ENCODE peak calls at places on chromosomes 13 and 19, in seven cellular contexts. One of them, this sample, is unnamed.

GRCh38 chr19:54551293-54551692 is 22.3 kb upstream of the LILRA2 start:
- DNase-seq in activated CD4-positive, alpha-beta T cell treated with anti-CD3 and anti-CD28 coated beads for 24 hours: no peak
- DNase-seq in activated CD8-positive, alpha-beta T cell treated with anti-CD3 and anti-CD28 coated beads for 36 hours: peak
- DNase-seq in EH: no peak
- DNase-seq in tibial nerve: no peak
- DNase-seq in NCI-H748 treated with DMSO at 0.1 percent for 48 hours: no peak
- DNase-seq in RWPE1: no peak
- DNase-seq in this sample: no peak

GRCh38 chr19:19488875-19489690 is 26.3 kb downstream of the TSSK6 start:
- DNase-seq in tibial nerve: peak
- DNase-seq in EH: peak
- DNase-seq in RWPE1: peak
- DNase-seq in activated CD4-positive, alpha-beta T cell treated with anti-CD3 and anti-CD28 coated beads for 24 hours: peak
- DNase-seq in activated CD8-positive, alpha-beta T cell treated with anti-CD3 and anti-CD28 coated beads for 36 hours: peak
- DNase-seq in NCI-H748 treated with DMSO at 0.1 percent for 48 hours: no peak
- DNase-seq in this sample: peak

GRCh38 chr19:9018163-9018875 is 8.1 kb upstream of the MUC16 start:
- DNase-seq in RWPE1: peak
- DNase-seq in EH: no peak
- DNase-seq in activated CD8-positive, alpha-beta T cell treated with anti-CD3 and anti-CD28 coated beads for 36 hours: no peak
- DNase-seq in activated CD4-positive, alpha-beta T cell treated with anti-CD3 and anti-CD28 coated beads for 24 hours: no peak
- DNase-seq in NCI-H748 treated with DMSO at 0.1 percent for 48 hours: no peak
- DNase-seq in tibial nerve: no peak
- DNase-seq in this sample: no peak

GRCh38 chr19:17026041-17026658 is 460 bp downstream of the CPAMD8 start:
- DNase-seq in RWPE1: no peak
- DNase-seq in tibial nerve: no peak
- DNase-seq in activated CD4-positive, alpha-beta T cell treated with anti-CD3 and anti-CD28 coated beads for 24 hours: no peak
- DNase-seq in NCI-H748 treated with DMSO at 0.1 percent for 48 hours: no peak
- DNase-seq in EH: no peak
- DNase-seq in activated CD8-positive, alpha-beta T cell treated with anti-CD3 and anti-CD28 coated beads for 36 hours: no peak
- DNase-seq in this sample: no peak

GRCh38 chr19:7242601-7243258 is 51.5 kb downstream of the INSR start:
- DNase-seq in NCI-H748 treated with DMSO at 0.1 percent for 48 hours: no peak
- DNase-seq in RWPE1: no peak
- DNase-seq in activated CD4-positive, alpha-beta T cell treated with anti-CD3 and anti-CD28 coated beads for 24 hours: no peak
- DNase-seq in activated CD8-positive, alpha-beta T cell treated with anti-CD3 and anti-CD28 coated beads for 36 hours: no peak
- DNase-seq in tibial nerve: peak
- DNase-seq in EH: peak
- DNase-seq in this sample: peak

GRCh38 chr13:80039000-80039399 is 301.9 kb downstream of the SPRY2 start:
- DNase-seq in activated CD4-positive, alpha-beta T cell treated with anti-CD3 and anti-CD28 coated beads for 24 hours: no peak
- DNase-seq in RWPE1: no peak
- DNase-seq in tibial nerve: no peak
- DNase-seq in activated CD8-positive, alpha-beta T cell treated with anti-CD3 and anti-CD28 coated beads for 36 hours: no peak
- DNase-seq in EH: no peak
- DNase-seq in NCI-H748 treated with DMSO at 0.1 percent for 48 hours: no peak
- DNase-seq in this sample: no peak

GRCh38 chr13:113965968-113966884 is 7.7 kb downstream of the C13orf46 start:
- DNase-seq in NCI-H748 treated with DMSO at 0.1 percent for 48 hours: no peak
- DNase-seq in activated CD4-positive, alpha-beta T cell treated with anti-CD3 and anti-CD28 coated beads for 24 hours: no peak
- DNase-seq in activated CD8-positive, alpha-beta T cell treated with anti-CD3 and anti-CD28 coated beads for 36 hours: no peak
- DNase-seq in EH: no peak
- DNase-seq in RWPE1: no peak
- DNase-seq in tibial nerve: no peak
- DNase-seq in this sample: no peak

GRCh38 chr13:29423050-29423449 is 172.4 kb downstream of the SLC7A1 start:
- DNase-seq in activated CD8-positive, alpha-beta T cell treated with anti-CD3 and anti-CD28 coated beads for 36 hours: no peak
- DNase-seq in activated CD4-positive, alpha-beta T cell treated with anti-CD3 and anti-CD28 coated beads for 24 hours: no peak
- DNase-seq in NCI-H748 treated with DMSO at 0.1 percent for 48 hours: no peak
- DNase-seq in RWPE1: no peak
- DNase-seq in EH: no peak
- DNase-seq in tibial nerve: no peak
- DNase-seq in this sample: no peak

GRCh38 chr19:6092329-6093286 is 17.7 kb downstream of the RFX2 start:
- DNase-seq in tibial nerve: peak
- DNase-seq in EH: peak
- DNase-seq in NCI-H748 treated with DMSO at 0.1 percent for 48 hours: peak
- DNase-seq in RWPE1: peak
- DNase-seq in activated CD4-positive, alpha-beta T cell treated with anti-CD3 and anti-CD28 coated beads for 24 hours: no peak
- DNase-seq in activated CD8-positive, alpha-beta T cell treated with anti-CD3 and anti-CD28 coated beads for 36 hours: no peak
- DNase-seq in this sample: peak

GRCh38 chr13:27981006-27981708 is 7.3 kb downstream of the URAD start:
- DNase-seq in NCI-H748 treated with DMSO at 0.1 percent for 48 hours: no peak
- DNase-seq in activated CD8-positive, alpha-beta T cell treated with anti-CD3 and anti-CD28 coated beads for 36 hours: no peak
- DNase-seq in RWPE1: no peak
- DNase-seq in EH: no peak
- DNase-seq in tibial nerve: no peak
- DNase-seq in activated CD4-positive, alpha-beta T cell treated with anti-CD3 and anti-CD28 coated beads for 24 hours: no peak
- DNase-seq in this sample: no peak

GRCh38 chr13:100721885-100722512 is 47.4 kb upstream of the TMTC4 start:
- DNase-seq in activated CD4-positive, alpha-beta T cell treated with anti-CD3 and anti-CD28 coated beads for 24 hours: peak
- DNase-seq in EH: peak
- DNase-seq in RWPE1: peak
- DNase-seq in tibial nerve: peak
- DNase-seq in NCI-H748 treated with DMSO at 0.1 percent for 48 hours: peak
- DNase-seq in activated CD8-positive, alpha-beta T cell treated with anti-CD3 and anti-CD28 coated beads for 36 hours: peak
- DNase-seq in this sample: peak

GRCh38 chr19:11321206-11322126 is 18.0 kb downstream of the RAB3D start:
- DNase-seq in RWPE1: no peak
- DNase-seq in tibial nerve: no peak
- DNase-seq in NCI-H748 treated with DMSO at 0.1 percent for 48 hours: no peak
- DNase-seq in activated CD8-positive, alpha-beta T cell treated with anti-CD3 and anti-CD28 coated beads for 36 hours: no peak
- DNase-seq in activated CD4-positive, alpha-beta T cell treated with anti-CD3 and anti-CD28 coated beads for 24 hours: no peak
- DNase-seq in EH: no peak
- DNase-seq in this sample: no peak

GRCh38 chr13:21121616-21122015 is 54.7 kb downstream of the SKA3 start:
- DNase-seq in NCI-H748 treated with DMSO at 0.1 percent for 48 hours: no peak
- DNase-seq in tibial nerve: no peak
- DNase-seq in activated CD8-positive, alpha-beta T cell treated with anti-CD3 and anti-CD28 coated beads for 36 hours: no peak
- DNase-seq in EH: no peak
- DNase-seq in activated CD4-positive, alpha-beta T cell treated with anti-CD3 and anti-CD28 coated beads for 24 hours: no peak
- DNase-seq in RWPE1: no peak
- DNase-seq in this sample: peak

GRCh38 chr13:27168086-27168485 is 3.5 kb downstream of the USP12 start:
- DNase-seq in activated CD8-positive, alpha-beta T cell treated with anti-CD3 and anti-CD28 coated beads for 36 hours: no peak
- DNase-seq in EH: no peak
- DNase-seq in tibial nerve: no peak
- DNase-seq in NCI-H748 treated with DMSO at 0.1 percent for 48 hours: no peak
- DNase-seq in activated CD4-positive, alpha-beta T cell treated with anti-CD3 and anti-CD28 coated beads for 24 hours: no peak
- DNase-seq in RWPE1: no peak
- DNase-seq in this sample: no peak

GRCh38 chr13:32246468-32246867 is 68.7 kb downstream of the ZAR1L start:
- DNase-seq in RWPE1: peak
- DNase-seq in activated CD8-positive, alpha-beta T cell treated with anti-CD3 and anti-CD28 coated beads for 36 hours: peak
- DNase-seq in activated CD4-positive, alpha-beta T cell treated with anti-CD3 and anti-CD28 coated beads for 24 hours: peak
- DNase-seq in tibial nerve: peak
- DNase-seq in EH: peak
- DNase-seq in NCI-H748 treated with DMSO at 0.1 percent for 48 hours: peak
- DNase-seq in this sample: peak

GRCh38 chr19:24159707-24160106 is 72.7 kb downstream of the ZNF254 start:
- DNase-seq in NCI-H748 treated with DMSO at 0.1 percent for 48 hours: peak
- DNase-seq in EH: no peak
- DNase-seq in activated CD8-positive, alpha-beta T cell treated with anti-CD3 and anti-CD28 coated beads for 36 hours: no peak
- DNase-seq in tibial nerve: no peak
- DNase-seq in RWPE1: peak
- DNase-seq in activated CD4-positive, alpha-beta T cell treated with anti-CD3 and anti-CD28 coated beads for 24 hours: no peak
- DNase-seq in this sample: no peak

GRCh38 chr19:48480476-48481190 is 11.5 kb downstream of the CYTH2 start:
- DNase-seq in tibial nerve: peak
- DNase-seq in activated CD8-positive, alpha-beta T cell treated with anti-CD3 and anti-CD28 coated beads for 36 hours: peak
- DNase-seq in RWPE1: no peak
- DNase-seq in NCI-H748 treated with DMSO at 0.1 percent for 48 hours: no peak
- DNase-seq in activated CD4-positive, alpha-beta T cell treated with anti-CD3 and anti-CD28 coated beads for 24 hours: peak
- DNase-seq in EH: peak
- DNase-seq in this sample: no peak

GRCh38 chr19:41987141-41987860 is 6.7 kb downstream of the ATP1A3 start:
- DNase-seq in tibial nerve: no peak
- DNase-seq in NCI-H748 treated with DMSO at 0.1 percent for 48 hours: no peak
- DNase-seq in activated CD8-positive, alpha-beta T cell treated with anti-CD3 and anti-CD28 coated beads for 36 hours: no peak
- DNase-seq in activated CD4-positive, alpha-beta T cell treated with anti-CD3 and anti-CD28 coated beads for 24 hours: no peak
- DNase-seq in RWPE1: no peak
- DNase-seq in EH: no peak
- DNase-seq in this sample: no peak

GRCh38 chr13:71722206-71722605 is 144.8 kb downstream of the DACH1 start:
- DNase-seq in RWPE1: no peak
- DNase-seq in activated CD4-positive, alpha-beta T cell treated with anti-CD3 and anti-CD28 coated beads for 24 hours: no peak
- DNase-seq in tibial nerve: no peak
- DNase-seq in activated CD8-positive, alpha-beta T cell treated with anti-CD3 and anti-CD28 coated beads for 36 hours: no peak
- DNase-seq in NCI-H748 treated with DMSO at 0.1 percent for 48 hours: no peak
- DNase-seq in EH: no peak
- DNase-seq in this sample: peak

GRCh38 chr13:42396501-42396900 is 124.5 kb downstream of the AKAP11 start:
- DNase-seq in RWPE1: no peak
- DNase-seq in EH: no peak
- DNase-seq in tibial nerve: no peak
- DNase-seq in activated CD4-positive, alpha-beta T cell treated with anti-CD3 and anti-CD28 coated beads for 24 hours: no peak
- DNase-seq in NCI-H748 treated with DMSO at 0.1 percent for 48 hours: no peak
- DNase-seq in activated CD8-positive, alpha-beta T cell treated with anti-CD3 and anti-CD28 coated beads for 36 hours: peak
- DNase-seq in this sample: no peak

GRCh38 chr13:26697069-26697955 is 63.3 kb downstream of the GPR12 start:
- DNase-seq in RWPE1: no peak
- DNase-seq in activated CD4-positive, alpha-beta T cell treated with anti-CD3 and anti-CD28 coated beads for 24 hours: no peak
- DNase-seq in activated CD8-positive, alpha-beta T cell treated with anti-CD3 and anti-CD28 coated beads for 36 hours: no peak
- DNase-seq in EH: no peak
- DNase-seq in NCI-H748 treated with DMSO at 0.1 percent for 48 hours: no peak
- DNase-seq in tibial nerve: no peak
- DNase-seq in this sample: no peak

GRCh38 chr19:18657590-18658365 is 20.9 kb downstream of the KLHL26 start:
- DNase-seq in tibial nerve: peak
- DNase-seq in RWPE1: peak
- DNase-seq in NCI-H748 treated with DMSO at 0.1 percent for 48 hours: no peak
- DNase-seq in activated CD4-positive, alpha-beta T cell treated with anti-CD3 and anti-CD28 coated beads for 24 hours: no peak
- DNase-seq in activated CD8-positive, alpha-beta T cell treated with anti-CD3 and anti-CD28 coated beads for 36 hours: no peak
- DNase-seq in EH: peak
- DNase-seq in this sample: peak

GRCh38 chr19:19039901-19040300 is 6.5 kb downstream of the ARMC6 start:
- DNase-seq in tibial nerve: no peak
- DNase-seq in activated CD8-positive, alpha-beta T cell treated with anti-CD3 and anti-CD28 coated beads for 36 hours: peak
- DNase-seq in activated CD4-positive, alpha-beta T cell treated with anti-CD3 and anti-CD28 coated beads for 24 hours: no peak
- DNase-seq in NCI-H748 treated with DMSO at 0.1 percent for 48 hours: no peak
- DNase-seq in EH: no peak
- DNase-seq in RWPE1: no peak
- DNase-seq in this sample: no peak

GRCh38 chr13:106348032-106348431 is 187.4 kb downstream of the EFNB2 start:
- DNase-seq in activated CD4-positive, alpha-beta T cell treated with anti-CD3 and anti-CD28 coated beads for 24 hours: no peak
- DNase-seq in activated CD8-positive, alpha-beta T cell treated with anti-CD3 and anti-CD28 coated beads for 36 hours: no peak
- DNase-seq in RWPE1: peak
- DNase-seq in NCI-H748 treated with DMSO at 0.1 percent for 48 hours: no peak
- DNase-seq in EH: peak
- DNase-seq in tibial nerve: no peak
- DNase-seq in this sample: peak

GRCh38 chr19:13099073-13099999 is 3.3 kb downstream of the LYL1 start:
- DNase-seq in RWPE1: no peak
- DNase-seq in NCI-H748 treated with DMSO at 0.1 percent for 48 hours: peak
- DNase-seq in activated CD8-positive, alpha-beta T cell treated with anti-CD3 and anti-CD28 coated beads for 36 hours: peak
- DNase-seq in EH: peak
- DNase-seq in activated CD4-positive, alpha-beta T cell treated with anti-CD3 and anti-CD28 coated beads for 24 hours: peak
- DNase-seq in tibial nerve: peak
- DNase-seq in this sample: no peak

GRCh38 chr19:34806976-34807860 is 34.2 kb upstream of the ZNF599 start:
- DNase-seq in activated CD4-positive, alpha-beta T cell treated with anti-CD3 and anti-CD28 coated beads for 24 hours: no peak
- DNase-seq in activated CD8-positive, alpha-beta T cell treated with anti-CD3 and anti-CD28 coated beads for 36 hours: no peak
- DNase-seq in RWPE1: no peak
- DNase-seq in NCI-H748 treated with DMSO at 0.1 percent for 48 hours: no peak
- DNase-seq in tibial nerve: no peak
- DNase-seq in EH: no peak
- DNase-seq in this sample: no peak

GRCh38 chr13:48155850-48156249 is 60.9 kb upstream of the MED4 start:
- DNase-seq in EH: peak
- DNase-seq in activated CD8-positive, alpha-beta T cell treated with anti-CD3 and anti-CD28 coated beads for 36 hours: peak
- DNase-seq in NCI-H748 treated with DMSO at 0.1 percent for 48 hours: no peak
- DNase-seq in RWPE1: peak
- DNase-seq in tibial nerve: no peak
- DNase-seq in activated CD4-positive, alpha-beta T cell treated with anti-CD3 and anti-CD28 coated beads for 24 hours: no peak
- DNase-seq in this sample: peak

GRCh38 chr19:50711805-50712204 is 7.8 kb downstream of the SHANK1 start:
- DNase-seq in NCI-H748 treated with DMSO at 0.1 percent for 48 hours: no peak
- DNase-seq in activated CD4-positive, alpha-beta T cell treated with anti-CD3 and anti-CD28 coated beads for 24 hours: no peak
- DNase-seq in tibial nerve: no peak
- DNase-seq in activated CD8-positive, alpha-beta T cell treated with anti-CD3 and anti-CD28 coated beads for 36 hours: no peak
- DNase-seq in RWPE1: no peak
- DNase-seq in EH: no peak
- DNase-seq in this sample: no peak

GRCh38 chr19:38142176-38143035 is 81.6 kb downstream of the DPF1 start:
- DNase-seq in RWPE1: peak
- DNase-seq in activated CD8-positive, alpha-beta T cell treated with anti-CD3 and anti-CD28 coated beads for 36 hours: peak
- DNase-seq in EH: peak
- DNase-seq in NCI-H748 treated with DMSO at 0.1 percent for 48 hours: peak
- DNase-seq in activated CD4-positive, alpha-beta T cell treated with anti-CD3 and anti-CD28 coated beads for 24 hours: peak
- DNase-seq in tibial nerve: peak
- DNase-seq in this sample: peak

GRCh38 chr19:39971380-39971841 is 446 bp downstream of the PSMC4 start:
- DNase-seq in NCI-H748 treated with DMSO at 0.1 percent for 48 hours: no peak
- DNase-seq in RWPE1: peak
- DNase-seq in activated CD8-positive, alpha-beta T cell treated with anti-CD3 and anti-CD28 coated beads for 36 hours: peak
- DNase-seq in activated CD4-positive, alpha-beta T cell treated with anti-CD3 and anti-CD28 coated beads for 24 hours: no peak
- DNase-seq in EH: no peak
- DNase-seq in tibial nerve: no peak
- DNase-seq in this sample: peak

GRCh38 chr13:101915333-101915732 is 462.9 kb downstream of the ITGBL1 start:
- DNase-seq in tibial nerve: no peak
- DNase-seq in activated CD4-positive, alpha-beta T cell treated with anti-CD3 and anti-CD28 coated beads for 24 hours: no peak
- DNase-seq in RWPE1: no peak
- DNase-seq in activated CD8-positive, alpha-beta T cell treated with anti-CD3 and anti-CD28 coated beads for 36 hours: no peak
- DNase-seq in NCI-H748 treated with DMSO at 0.1 percent for 48 hours: peak
- DNase-seq in EH: no peak
- DNase-seq in this sample: no peak

GRCh38 chr19:41264581-41265375 is 606 bp downstream of the HNRNPUL1 start:
- DNase-seq in tibial nerve: peak
- DNase-seq in activated CD8-positive, alpha-beta T cell treated with anti-CD3 and anti-CD28 coated beads for 36 hours: peak
- DNase-seq in RWPE1: peak
- DNase-seq in activated CD4-positive, alpha-beta T cell treated with anti-CD3 and anti-CD28 coated beads for 24 hours: peak
- DNase-seq in NCI-H748 treated with DMSO at 0.1 percent for 48 hours: peak
- DNase-seq in EH: peak
- DNase-seq in this sample: peak

GRCh38 chr19:33699754-33700407 is 78.1 kb downstream of the CHST8 start:
- DNase-seq in NCI-H748 treated with DMSO at 0.1 percent for 48 hours: no peak
- DNase-seq in activated CD4-positive, alpha-beta T cell treated with anti-CD3 and anti-CD28 coated beads for 24 hours: no peak
- DNase-seq in EH: no peak
- DNase-seq in RWPE1: no peak
- DNase-seq in tibial nerve: no peak
- DNase-seq in activated CD8-positive, alpha-beta T cell treated with anti-CD3 and anti-CD28 coated beads for 36 hours: no peak
- DNase-seq in this sample: no peak

GRCh38 chr13:73036566-73036965 is 22.2 kb upstream of the KLF5 start:
- DNase-seq in RWPE1: no peak
- DNase-seq in activated CD8-positive, alpha-beta T cell treated with anti-CD3 and anti-CD28 coated beads for 36 hours: no peak
- DNase-seq in EH: no peak
- DNase-seq in NCI-H748 treated with DMSO at 0.1 percent for 48 hours: no peak
- DNase-seq in activated CD4-positive, alpha-beta T cell treated with anti-CD3 and anti-CD28 coated beads for 24 hours: no peak
- DNase-seq in tibial nerve: no peak
- DNase-seq in this sample: no peak

GRCh38 chr19:38004100-38004504 is 97.1 kb downstream of the SIPA1L3 start:
- DNase-seq in tibial nerve: no peak
- DNase-seq in activated CD8-positive, alpha-beta T cell treated with anti-CD3 and anti-CD28 coated beads for 36 hours: no peak
- DNase-seq in EH: peak
- DNase-seq in NCI-H748 treated with DMSO at 0.1 percent for 48 hours: no peak
- DNase-seq in activated CD4-positive, alpha-beta T cell treated with anti-CD3 and anti-CD28 coated beads for 24 hours: no peak
- DNase-seq in RWPE1: no peak
- DNase-seq in this sample: no peak

GRCh38 chr13:30873519-30873918 is 32.6 kb upstream of the MEDAG start:
- DNase-seq in activated CD8-positive, alpha-beta T cell treated with anti-CD3 and anti-CD28 coated beads for 36 hours: no peak
- DNase-seq in activated CD4-positive, alpha-beta T cell treated with anti-CD3 and anti-CD28 coated beads for 24 hours: no peak
- DNase-seq in EH: peak
- DNase-seq in RWPE1: no peak
- DNase-seq in NCI-H748 treated with DMSO at 0.1 percent for 48 hours: no peak
- DNase-seq in tibial nerve: no peak
- DNase-seq in this sample: no peak

GRCh38 chr13:93660664-93661063 is 434.1 kb downstream of the GPC6 start:
- DNase-seq in EH: no peak
- DNase-seq in activated CD8-positive, alpha-beta T cell treated with anti-CD3 and anti-CD28 coated beads for 36 hours: no peak
- DNase-seq in RWPE1: no peak
- DNase-seq in tibial nerve: no peak
- DNase-seq in activated CD4-positive, alpha-beta T cell treated with anti-CD3 and anti-CD28 coated beads for 24 hours: no peak
- DNase-seq in NCI-H748 treated with DMSO at 0.1 percent for 48 hours: no peak
- DNase-seq in this sample: no peak

GRCh38 chr19:29121684-29122083 is 91.3 kb downstream of the UQCRFS1 start:
- DNase-seq in tibial nerve: peak
- DNase-seq in activated CD8-positive, alpha-beta T cell treated with anti-CD3 and anti-CD28 coated beads for 36 hours: peak
- DNase-seq in EH: peak
- DNase-seq in NCI-H748 treated with DMSO at 0.1 percent for 48 hours: no peak
- DNase-seq in activated CD4-positive, alpha-beta T cell treated with anti-CD3 and anti-CD28 coated beads for 24 hours: no peak
- DNase-seq in RWPE1: no peak
- DNase-seq in this sample: no peak

This sample was measured in mesenchymal stem cell.